ENCODE peak calls at places on chromosomes 1 and 21, in five cellular contexts. V is GM12864, H is AG09309, J is left lung, D is esophagus muscularis mucosa. B is an unnamed sample.

GRCh38 chr1:36400825-36401601 is 3.3 kb upstream of the LSM10 start:
- DNase-seq in V (peak), H (peak), J (peak), D (peak), B (peak)

GRCh38 chr1:207951652-207952051 is 40.7 kb upstream of the CD34 start:
- DNase-seq in V (no peak), H (no peak), J (no peak), D (no peak), B (no peak)

GRCh38 chr1:233614173-233614742 is 352 bp downstream of the KCNK1 start:
- DNase-seq in V (no peak), H (no peak), J (peak), D (no peak), B (peak)

GRCh38 chr1:41769068-41769467 is 149.7 kb downstream of the HIVEP3 start:
- DNase-seq in V (no peak), H (no peak), J (no peak), D (no peak), B (no peak)

GRCh38 chr1:111923766-111924165 is 65.7 kb downstream of the KCND3 start:
- DNase-seq in V (no peak), H (no peak), J (no peak), D (no peak), B (no peak)

GRCh38 chr1:161382214-161383019 is 14.7 kb upstream of the CFAP126 start:
- DNase-seq in V (no peak), H (no peak), J (no peak), D (no peak), B (peak)

GRCh38 chr1:175172503-175172902 is 20.1 kb downstream of the KIAA0040 start:
- DNase-seq in V (no peak), H (no peak), J (no peak), D (no peak), B (no peak)

GRCh38 chr21:34123609-34124008 is 50.2 kb downstream of the MRPS6 start:
- DNase-seq in V (no peak), H (no peak), J (no peak), D (no peak), B (no peak)

GRCh38 chr1:79847715-79848114 is 841.2 kb upstream of the ADGRL4 start:
- DNase-seq in V (no peak), H (no peak), J (no peak), D (no peak), B (no peak)

GRCh38 chr1:27011058-27011764 is 1.4 kb downstream of the TENT5B start:
- DNase-seq in V (no peak), H (no peak), J (peak), D (no peak), B (no peak)

GRCh38 chr1:1550591-1551432 is 10.4 kb upstream of the TMEM240 start:
- DNase-seq in V (no peak), H (no peak), J (no peak), D (no peak), B (no peak)

GRCh38 chr1:154342132-154342531 is 16.8 kb downstream of the ATP8B2 start:
- DNase-seq in V (no peak), H (no peak), J (no peak), D (no peak), B (no peak)

GRCh38 chr1:85137660-85138059 is 63.2 kb downstream of the SYDE2 start:
- DNase-seq in V (no peak), H (no peak), J (peak), D (no peak), B (no peak)

GRCh38 chr1:184583837-184584236 is 170.8 kb downstream of the EDEM3 start:
- DNase-seq in V (no peak), H (no peak), J (no peak), D (no peak), B (no peak)

GRCh38 chr1:94544706-94545490 is 3.3 kb upstream of the F3 start:
- DNase-seq in V (no peak), H (no peak), J (no peak), D (no peak), B (no peak)

GRCh38 chr1:241560511-241561187 is 28.5 kb downstream of the KMO start:
- DNase-seq in V (no peak), H (no peak), J (no peak), D (no peak), B (no peak)

GRCh38 chr1:18950415-18951026 is 6.0 kb downstream of the IFFO2 start:
- DNase-seq in V (no peak), H (no peak), J (no peak), D (no peak), B (peak)

GRCh38 chr21:35375115-35375514 is 326.0 kb upstream of the RUNX1 start:
- DNase-seq in V (no peak), H (peak), J (no peak), D (no peak), B (no peak)

GRCh38 chr1:69220672-69221071 is 347.1 kb upstream of the LRRC7 start:
- DNase-seq in V (no peak), H (no peak), J (no peak), D (no peak), B (no peak)

GRCh38 chr1:65505547-65506325 is 85.3 kb downstream of the LEPR start:
- DNase-seq in V (no peak), H (no peak), J (no peak), D (no peak), B (no peak)

GRCh38 chr1:199529324-199529723 is 498.2 kb upstream of the NR5A2 start:
- DNase-seq in V (no peak), H (no peak), J (no peak), D (no peak), B (no peak)

GRCh38 chr21:15084668-15085067 is 19.9 kb upstream of the NRIP1 start:
- DNase-seq in V (no peak), H (no peak), J (no peak), D (no peak), B (no peak)

GRCh38 chr1:170927955-170928850 is 7.1 kb upstream of the MROH9 start:
- DNase-seq in V (no peak), H (no peak), J (no peak), D (no peak), B (no peak)
- TF ChIP-seq CTCF in V (no peak), H (peak), J (no peak), D (no peak), B (peak)

GRCh38 chr1:178060789-178061556 is 32.9 kb upstream of the RASAL2 start:
- DNase-seq in V (no peak), H (peak), J (no peak), D (no peak), B (no peak)

GRCh38 chr1:178064191-178064821 is 29.6 kb upstream of the RASAL2 start:
- DNase-seq in V (no peak), H (no peak), J (no peak), D (no peak), B (no peak)

GRCh38 chr1:178057863-178058576 is 35.9 kb upstream of the RASAL2 start:
- DNase-seq in V (no peak), H (no peak), J (no peak), D (no peak), B (no peak)

GRCh38 chr1:178065250-178065649 is 28.7 kb upstream of the RASAL2 start:
- DNase-seq in V (no peak), H (no peak), J (no peak), D (no peak), B (no peak)

DNA sequence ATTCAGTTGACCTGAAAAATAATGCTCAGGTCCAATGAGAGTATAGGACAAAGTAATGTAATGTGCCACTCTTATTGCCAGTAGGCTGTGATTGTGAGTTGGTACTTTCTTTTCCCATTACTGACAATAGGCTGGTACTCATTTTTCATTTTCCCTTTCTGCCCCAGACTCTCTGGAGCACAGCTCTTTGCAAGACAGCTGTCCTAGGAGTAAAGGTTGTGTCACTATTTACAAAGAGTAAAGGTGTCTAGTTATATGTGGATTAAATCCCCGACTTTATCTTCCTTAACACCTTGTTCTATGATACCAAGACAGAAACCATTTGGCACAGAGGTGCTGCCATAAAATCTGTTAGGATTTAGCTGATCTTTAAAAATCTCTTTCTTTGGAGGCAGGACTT is 32.3 kb upstream of the RASAL2 start:
- DNase-seq in V (no peak), H (no peak), J (no peak), D (no peak), B (no peak)
- TF ChIP-seq CTCF in V (no peak), H (no peak), J (no peak), D (no peak), B (no peak)

GRCh38 chr1:202210969-202211368 is 17.4 kb downstream of the LGR6 start:
- DNase-seq in V (no peak), H (no peak), J (no peak), D (no peak), B (no peak)

GRCh38 chr1:202207292-202207691 is 13.7 kb downstream of the LGR6 start:
- DNase-seq in V (no peak), H (peak), J (no peak), D (no peak), B (no peak)

GRCh38 chr1:202212787-202213186 is 19.2 kb downstream of the LGR6 start:
- DNase-seq in V (no peak), H (no peak), J (no peak), D (no peak), B (no peak)

GRCh38 chr1:202208458-202208857 is 14.9 kb downstream of the LGR6 start:
- DNase-seq in V (no peak), H (no peak), J (no peak), D (no peak), B (no peak)

GRCh38 chr1:202210370-202210769 is 16.8 kb downstream of the LGR6 start:
- DNase-seq in V (no peak), H (no peak), J (peak), D (no peak), B (no peak)
- TF ChIP-seq CTCF in V (no peak), H (peak), J (no peak), D (no peak), B (no peak)

GRCh38 chr1:243475966-243476365 is 220.1 kb downstream of the SDCCAG8 start:
- DNase-seq in V (no peak), H (no peak), J (no peak), D (no peak), B (no peak)
- TF ChIP-seq CTCF in V (peak), H (peak), J (no peak), D (no peak), B (no peak)

GRCh38 chr1:43687301-43688108 is 19.8 kb upstream of the ST3GAL3 start:
- DNase-seq in V (no peak), H (no peak), J (no peak), D (no peak), B (no peak)

GRCh38 chr1:43688109-43688387 is 19.3 kb upstream of the ST3GAL3 start:
- DNase-seq in V (no peak), H (no peak), J (no peak), D (no peak), B (no peak)

GRCh38 chr1:43688594-43689000 is 18.7 kb upstream of the ST3GAL3 start:
- DNase-seq in V (no peak), H (peak), J (no peak), D (no peak), B (no peak)

GRCh38 chr1:43678940-43679339 is 28.4 kb upstream of the ST3GAL3 start:
- DNase-seq in V (no peak), H (no peak), J (no peak), D (no peak), B (no peak)

DNA sequence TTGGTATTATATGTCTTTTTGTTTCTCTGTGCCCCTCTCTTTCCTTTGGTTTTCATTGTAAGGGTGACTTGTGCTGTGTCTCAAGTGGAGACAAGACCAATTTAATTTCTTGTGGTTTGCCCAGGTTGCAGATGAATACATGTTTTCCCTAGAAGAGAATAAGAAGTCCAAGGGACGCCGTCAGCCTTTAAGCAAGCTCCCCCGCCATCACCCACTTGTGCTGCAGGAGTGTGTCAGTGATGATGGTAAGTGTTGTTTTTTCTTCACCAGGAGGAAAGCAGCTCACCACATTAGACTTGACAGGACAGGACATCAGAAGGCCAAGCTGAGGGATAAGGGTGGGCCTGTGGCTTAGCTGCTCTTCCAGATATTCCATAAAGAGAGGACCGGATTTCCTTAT is 23.8 kb upstream of the ST3GAL3 start:
- DNase-seq in V (no peak), H (no peak), J (no peak), D (no peak), B (no peak)
- TF ChIP-seq CTCF in V (no peak), H (no peak), J (no peak), D (no peak), B (no peak)

DNA sequence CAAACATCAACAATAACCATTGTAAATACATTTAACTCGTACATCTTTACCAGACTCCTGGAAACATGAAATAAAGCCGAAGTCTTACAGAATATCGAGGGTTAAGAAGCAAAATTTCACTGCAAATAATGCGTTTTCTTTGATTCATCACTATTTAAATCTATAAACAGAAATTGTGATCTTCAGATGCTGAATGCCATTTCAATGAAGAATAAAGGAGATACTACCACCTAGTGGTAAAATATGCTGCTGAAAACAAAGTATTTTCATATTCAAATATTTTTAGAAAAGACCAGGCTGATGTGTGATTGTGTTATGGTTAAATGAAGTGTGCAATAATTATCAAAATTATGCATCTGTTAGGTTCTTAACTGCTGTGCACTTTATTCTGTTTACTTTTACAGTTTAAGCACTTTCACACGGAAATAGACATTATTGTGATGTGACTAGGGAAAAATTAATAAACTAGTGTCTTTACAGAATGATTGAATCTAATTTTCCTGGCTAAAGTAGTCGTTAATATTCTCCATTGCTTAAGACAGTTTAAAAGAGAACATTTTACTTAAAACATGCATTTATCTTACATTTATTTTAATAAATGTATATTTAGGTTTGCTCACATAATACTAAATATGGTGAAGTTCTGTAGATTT is 1093.1 kb downstream of the MRPL39 start:
- DNase-seq in V (no peak), H (no peak), J (no peak), D (no peak), B (no peak)
- TF ChIP-seq CTCF in V (peak), H (no peak), J (peak), D (peak), B (peak)